ENCODE peak calls at places on chromosomes 5 and 9, in nine cellular contexts. C is adipocyte, T is lung, D is MM.1S, H is cardiac muscle cell, E is hepatocyte, Z is lower lobe of right lung, R is right cardiac atrium, N is Peyer's patch. X is an unnamed sample. For H3K27me3, the result is how much of the 10 kb centered on the place peaks cover.

GRCh38 chr9:93267091-93267541 is 83.2 kb downstream of the WNK2 start:
- DNase-seq in C (no peak), T (no peak), D (no peak), H (no peak), E (peak), Z (no peak), R (no peak), N (peak), X (no peak)

GRCh38 chr5:32173394-32174010 is 617 bp downstream of the GOLPH3 start:
- DNase-seq in C (peak), T (peak), D (peak), H (peak), E (peak), Z (peak), R (peak), N (peak), X (peak)

GRCh38 chr5:78377718-78378105 is 17.3 kb downstream of the SCAMP1 start:
- DNase-seq in C (no peak), T (no peak), D (no peak), H (no peak), E (no peak), Z (no peak), R (no peak), N (no peak), X (no peak)

GRCh38 chr5:130471-131175 is 38.7 kb downstream of the PLEKHG4B start:
- DNase-seq in C (peak), T (no peak), D (no peak), H (peak), E (no peak), Z (no peak), R (no peak), N (no peak), X (no peak)

GRCh38 chr5:5688194-5688924 is 265.9 kb downstream of the ICE1 start:
- DNase-seq in C (no peak), T (no peak), D (no peak), H (no peak), E (no peak), Z (no peak), R (no peak), N (no peak), X (no peak)

GRCh38 chr5:17813214-17813613 is 179.0 kb downstream of the TAF11L14 start:
- DNase-seq in C (no peak), T (no peak), D (no peak), H (no peak), E (no peak), Z (no peak), R (no peak), N (no peak), X (no peak)

GRCh38 chr5:116514521-116514920 is 60.1 kb downstream of the SEMA6A start:
- DNase-seq in C (no peak), T (no peak), D (no peak), H (no peak), E (no peak), Z (no peak), R (no peak), N (no peak), X (no peak)

GRCh38 chr5:83538788-83539535 is 67.4 kb downstream of the VCAN start:
- DNase-seq in C (no peak), T (no peak), D (peak), H (no peak), E (no peak), Z (no peak), R (no peak), N (no peak), X (no peak)

GRCh38 chr9:19232830-19233194 is 2.3 kb downstream of the DENND4C start:
- DNase-seq in C (peak), T (no peak), D (peak), H (peak), E (peak), Z (no peak), R (no peak), N (no peak), X (no peak)

GRCh38 chr5:83107692-83108410 is 30.5 kb downstream of the XRCC4 start:
- DNase-seq in C (no peak), T (no peak), D (no peak), H (no peak), E (no peak), Z (no peak), R (no peak), N (no peak), X (no peak)

GRCh38 chr9:137406876-137407589 is 15.9 kb downstream of the EXD3 start:
- DNase-seq in C (peak), T (no peak), D (no peak), H (peak), E (peak), Z (peak), R (peak), N (peak), X (peak)

GRCh38 chr5:16806691-16807433 is 129.2 kb downstream of the MYO10 start:
- DNase-seq in C (no peak), T (no peak), D (no peak), H (peak), E (no peak), Z (no peak), R (no peak), N (no peak), X (no peak)

GRCh38 chr5:16808936-16809815 is 126.9 kb downstream of the MYO10 start:
- DNase-seq in C (peak), T (no peak), D (peak), H (no peak), E (no peak), Z (no peak), R (no peak), N (no peak), X (no peak)

GRCh38 chr5:16808021-16808420 is 128.1 kb downstream of the MYO10 start:
- DNase-seq in C (no peak), T (no peak), D (no peak), H (no peak), E (no peak), Z (no peak), R (no peak), N (no peak), X (no peak)

GRCh38 chr5:16805478-16805877 is 130.6 kb downstream of the MYO10 start:
- DNase-seq in C (peak), T (no peak), D (no peak), H (no peak), E (no peak), Z (no peak), R (no peak), N (no peak), X (no peak)

DNA sequence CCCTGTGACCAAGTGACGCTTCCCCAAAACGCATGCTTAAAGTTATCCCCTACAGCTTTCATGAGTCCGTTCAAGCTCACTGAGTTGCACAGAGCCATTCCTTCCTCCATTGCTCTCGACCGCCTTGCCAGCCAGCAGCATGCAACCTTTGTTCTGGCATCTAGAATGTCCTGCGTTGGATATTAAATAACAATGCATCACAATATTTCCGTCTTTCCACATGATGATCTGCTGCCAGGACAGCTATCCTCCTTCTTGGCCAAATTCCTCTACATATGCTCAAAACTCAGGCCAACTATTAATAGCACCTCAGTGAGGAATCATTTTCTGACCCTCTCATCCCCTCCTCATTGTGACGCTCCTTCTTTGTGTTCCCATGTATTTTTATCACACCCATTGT is 128.6 kb downstream of the MYO10 start:
- DNase-seq in C (no peak), T (no peak), D (no peak), H (no peak), E (no peak), Z (no peak), R (no peak), N (no peak), X (no peak)
- H3K27me3 ChIP-seq in C (under half), T (under half), D (under half), H (under half), E (under half), Z (under half), R (under half), N (under half), X (under half)

GRCh38 chr5:163613150-163613442 is 107.7 kb downstream of the MAT2B start:
- DNase-seq in C (no peak), T (no peak), D (no peak), H (no peak), E (no peak), Z (no peak), R (no peak), N (no peak), X (no peak)
- H3K27me3 ChIP-seq in C (under half), T (under half), D (under half), H (under half), E (under half), Z (under half), R (under half), N (under half), X (under half)

GRCh38 chr5:55316842-55317241 is 9.1 kb downstream of the MTREX start:
- DNase-seq in C (no peak), T (no peak), D (no peak), H (peak), E (no peak), Z (no peak), R (no peak), N (no peak), X (no peak)
- H3K27me3 ChIP-seq in C (under half), T (under half), D (under half), H (under half), E (under half), Z (under half), R (under half), N (under half), X (under half)

DNA sequence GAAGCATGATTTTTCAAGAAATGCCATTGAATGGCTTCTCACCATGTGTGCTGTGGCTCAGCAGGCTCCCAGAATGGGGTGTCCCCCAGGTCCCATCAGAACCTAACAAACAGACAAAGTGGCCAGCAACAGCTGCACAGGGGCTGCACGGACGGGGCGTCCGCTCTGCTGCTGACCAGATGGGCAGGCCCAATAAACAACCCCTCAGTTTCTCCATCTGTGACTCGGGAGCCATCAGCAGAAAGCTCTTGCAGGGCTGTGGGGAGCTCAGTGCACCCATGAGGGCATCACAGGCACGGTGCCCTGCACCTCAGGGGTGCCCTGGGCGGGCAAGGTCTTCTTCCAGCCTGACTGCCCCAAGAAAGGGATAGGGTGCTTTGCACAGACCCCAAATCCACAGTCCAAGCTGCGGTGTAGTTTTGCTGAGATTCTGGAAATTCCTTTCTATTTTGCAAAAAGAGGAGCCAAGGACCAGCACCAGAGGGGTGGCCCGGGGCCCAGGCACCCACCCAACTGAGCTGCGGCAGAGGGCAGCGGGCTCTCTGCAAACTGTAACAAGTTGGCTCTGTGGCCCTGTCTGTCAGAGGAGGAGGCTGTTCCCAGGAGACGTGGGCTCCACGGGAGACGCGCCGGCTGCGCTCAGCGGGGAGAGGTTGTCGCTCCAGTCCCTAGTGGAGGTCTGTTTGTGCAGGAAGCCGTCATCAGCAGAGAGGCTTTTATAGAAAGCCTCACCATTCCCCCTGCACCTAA is 138.7 kb upstream of the PPP1R26 start:
- DNase-seq in C (no peak), T (no peak), D (no peak), H (no peak), E (no peak), Z (no peak), R (no peak), N (no peak), X (no peak)
- H3K27me3 ChIP-seq in C (half or more), T (under half), D (half or more), H (under half), E (under half), Z (under half), R (under half), N (under half), X (under half)